ENCODE peak calls at places on chromosomes 1 and 21, in nine cellular contexts. V is GM23338, F is neural progenitor cell, H is GM23248, W is PC-3, T is hepatocyte, R is MM.1S, S is OCI-LY7, E is SK-N-SH. K is an unnamed sample.

GRCh38 chr1:2190491-2190976 is 4.0 kb downstream of the FAAP20 start:
- DNase-seq in V (no peak), F (no peak), H (peak; percentile 59), W (peak; percentile 35), T (no peak), R (no peak), S (no peak), E (no peak), K (no peak)

GRCh38 chr21:46083271-46084040 is 14.5 kb upstream of the COL6A2 start:
- DNase-seq in V (no peak), F (no peak), H (peak; percentile 87), W (no peak), T (peak; percentile 64), R (no peak), S (no peak), E (no peak), K (no peak)

GRCh38 chr1:27517907-27518718 is 28.1 kb upstream of the WASF2 start:
- DNase-seq in V (no peak), F (no peak), H (no peak), W (peak; percentile 53), T (peak; percentile 83), R (no peak), S (no peak), E (no peak), K (no peak)

GRCh38 chr1:59750612-59751395 is 63.9 kb upstream of the HOOK1 start:
- DNase-seq in V (no peak), F (no peak), H (peak; percentile 96), W (peak; percentile 80), T (peak; percentile 71), R (no peak), S (no peak), E (no peak), K (peak; percentile 37)

GRCh38 chr1:90986954-90987353 is 34.9 kb downstream of the ZNF644 start:
- DNase-seq in V (no peak), F (no peak), H (no peak), W (no peak), T (no peak), R (no peak), S (no peak), E (no peak), K (no peak)

GRCh38 chr1:54582566-54583306 is 34.7 kb downstream of the ACOT11 start:
- DNase-seq in V (peak; percentile 78), F (peak; percentile 83), H (no peak), W (no peak), T (no peak), R (no peak), S (no peak), E (peak; percentile 66), K (no peak)

GRCh38 chr1:158996998-158997397 is 12.7 kb upstream of the IFI16 start:
- DNase-seq in V (no peak), F (no peak), H (no peak), W (no peak), T (no peak), R (no peak), S (no peak), E (no peak), K (no peak)

GRCh38 chr1:116489231-116489697 is 81.6 kb downstream of the CD58 start:
- DNase-seq in V (no peak), F (peak; percentile 49), H (peak; percentile 34), W (peak; percentile 95), T (peak; percentile 26), R (no peak), S (no peak), E (no peak), K (peak; percentile 87)

GRCh38 chr1:91596474-91596873 is 95.8 kb downstream of the CDC7 start:
- DNase-seq in V (no peak), F (no peak), H (peak; percentile 78), W (peak; percentile 27), T (no peak), R (peak; percentile 1), S (no peak), E (no peak), K (no peak)

GRCh38 chr1:15579683-15580047 is 5.2 kb downstream of the AGMAT start:
- DNase-seq in V (no peak), F (peak; percentile 69), H (no peak), W (no peak), T (no peak), R (peak; percentile 93), S (peak; percentile 41), E (no peak), K (no peak)

DNA sequence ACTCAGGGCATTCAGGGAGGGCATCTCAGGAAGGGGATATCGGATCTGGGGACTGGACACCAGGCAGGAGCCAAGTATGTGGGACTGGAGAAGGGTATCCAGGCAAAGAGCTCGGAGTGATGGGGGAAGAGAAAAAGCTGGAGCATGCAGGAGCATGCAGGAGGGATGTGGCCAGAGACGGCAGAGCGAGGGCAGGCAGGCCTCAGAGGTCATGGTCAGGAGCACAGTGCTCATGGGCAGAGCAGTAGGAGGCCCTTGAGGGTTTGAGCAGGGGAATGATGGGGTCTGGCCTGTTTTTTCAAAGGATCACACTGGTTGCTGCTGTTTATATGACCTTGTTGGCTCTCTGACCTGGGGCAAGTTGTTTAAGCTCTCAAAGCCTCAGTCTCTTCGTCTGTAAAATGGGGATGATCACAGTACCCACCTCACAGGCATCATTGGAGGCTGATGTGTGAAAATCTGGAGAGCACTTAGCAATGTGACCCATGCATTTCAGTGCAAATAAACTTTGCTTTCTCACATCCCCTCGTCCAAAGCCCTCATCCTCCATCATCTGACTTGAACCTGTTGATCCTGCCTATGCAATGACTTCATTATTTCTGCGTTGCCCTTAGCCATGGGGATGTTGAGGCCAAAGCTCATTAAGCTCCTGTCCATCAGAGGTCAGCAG is 273.1 kb downstream of the MATN1 start:
- DNase-seq in V (no peak), F (no peak), H (no peak), W (no peak), T (no peak), R (no peak), S (no peak), E (peak; percentile 2), K (no peak)
- TF ChIP-seq EZH2phosphoT487 in V (no peak), F (no peak), H (no peak), W (no peak), T (no peak), R (no peak), S (no peak), E (no peak), K (no peak)

GRCh38 chr1:226786550-226786949 is 47.5 kb upstream of the ITPKB start:
- DNase-seq in V (no peak), F (no peak), H (no peak), W (no peak), T (no peak), R (no peak), S (no peak), E (no peak), K (no peak)

GRCh38 chr1:226787638-226788037 is 48.6 kb upstream of the ITPKB start:
- DNase-seq in V (no peak), F (no peak), H (no peak), W (no peak), T (no peak), R (no peak), S (no peak), E (no peak), K (no peak)

GRCh38 chr1:226785805-226786204 is 46.7 kb upstream of the ITPKB start:
- DNase-seq in V (no peak), F (no peak), H (no peak), W (no peak), T (no peak), R (no peak), S (no peak), E (no peak), K (no peak)

GRCh38 chr1:226788965-226789364 is 49.9 kb upstream of the ITPKB start:
- DNase-seq in V (no peak), F (no peak), H (no peak), W (no peak), T (no peak), R (no peak), S (no peak), E (no peak), K (no peak)

GRCh38 chr1:226787071-226787470 is 48.0 kb upstream of the ITPKB start:
- DNase-seq in V (no peak), F (no peak), H (no peak), W (no peak), T (no peak), R (no peak), S (no peak), E (no peak), K (no peak)
- H3K27ac ChIP-seq in V (no peak overlapping the region), F (no peak overlapping the region), H (no peak overlapping the region), W (no peak overlapping the region), T (no peak overlapping the region), R (no peak overlapping the region), S (no peak overlapping the region), E (no peak overlapping the region), K (no peak overlapping the region)

GRCh38 chr1:84121360-84121759 is 22.7 kb upstream of the PRKACB start:
- DNase-seq in V (no peak), F (no peak), H (no peak), W (no peak), T (no peak), R (no peak), S (no peak), E (no peak), K (no peak)
- TF ChIP-seq EZH2phosphoT487 in V (no peak), F (no peak), H (no peak), W (no peak), T (no peak), R (no peak), S (no peak), E (no peak), K (no peak)

GRCh38 chr1:87279201-87279860 is 49.3 kb upstream of the LMO4 start:
- DNase-seq in V (no peak), F (no peak), H (peak; percentile 83), W (no peak), T (no peak), R (no peak), S (no peak), E (no peak), K (no peak)

GRCh38 chr1:87274851-87275250 is 53.8 kb upstream of the LMO4 start:
- DNase-seq in V (no peak), F (no peak), H (no peak), W (no peak), T (no peak), R (no peak), S (no peak), E (no peak), K (no peak)

GRCh38 chr1:87284456-87285240 is 44.0 kb upstream of the LMO4 start:
- DNase-seq in V (no peak), F (no peak), H (no peak), W (no peak), T (peak; percentile 52), R (no peak), S (no peak), E (no peak), K (no peak)

GRCh38 chr1:87278791-87279190 is 49.9 kb upstream of the LMO4 start:
- DNase-seq in V (no peak), F (no peak), H (peak; percentile 60), W (no peak), T (no peak), R (no peak), S (no peak), E (no peak), K (no peak)

DNA sequence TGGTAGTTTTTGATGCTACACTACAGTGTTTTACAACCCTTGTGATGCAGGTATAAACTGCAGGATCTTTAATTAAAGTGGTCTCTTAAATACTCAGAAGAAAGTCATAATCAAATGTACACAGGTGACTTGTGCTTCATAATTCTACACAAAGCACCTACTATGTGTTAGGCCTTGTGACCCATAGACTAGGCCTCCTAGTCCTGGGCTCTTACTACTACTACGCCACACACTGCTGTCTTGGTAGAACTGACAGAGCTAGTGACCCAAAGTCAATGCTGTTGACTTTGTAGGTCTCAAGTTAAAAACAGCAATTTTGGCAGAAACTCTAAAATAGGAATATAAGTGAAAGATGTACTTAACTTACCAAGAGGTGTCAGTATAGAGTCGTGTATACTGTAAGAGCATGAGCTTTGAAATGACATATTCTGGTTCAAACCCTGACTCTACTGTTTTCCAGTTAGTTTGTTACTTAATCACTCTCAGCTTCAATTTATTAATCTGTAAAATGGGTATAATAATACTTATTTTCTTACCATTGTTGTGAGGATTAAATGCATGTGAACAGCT is 48.6 kb upstream of the LMO4 start:
- DNase-seq in V (peak; percentile 60), F (no peak), H (peak; percentile 45), W (peak; percentile 45), T (no peak), R (peak; percentile 23), S (peak; percentile 29), E (no peak), K (peak; percentile 10)
- H3K27ac ChIP-seq in V (no peak overlapping the region), F (no peak overlapping the region), H (peak overlapping the region; percentile 76), W (no peak overlapping the region), T (no peak overlapping the region), R (no peak overlapping the region), S (no peak overlapping the region), E (no peak overlapping the region), K (no peak overlapping the region)